ENCODE peak calls at places on chromosomes 7 and 10, in six cellular contexts. Y is uterus, D is HCT116, I is testis, N is heart left ventricle, P is A549. M is an unnamed sample.

GRCh38 chr10:79361721-79362397 is 14.6 kb downstream of the PPIF start:
- DNase-seq in Y (no peak), P (no peak), I (no peak), D (no peak), N (no peak), M (no peak)

GRCh38 chr7:29987083-29987482 is 2.5 kb downstream of the SCRN1 start:
- DNase-seq in D (no peak), Y (no peak), P (peak; percentile 25), N (no peak), I (no peak), M (no peak)

GRCh38 chr7:134045716-134046115 is 81.4 kb upstream of the LRGUK start:
- DNase-seq in Y (no peak), P (no peak), D (no peak), I (no peak), N (no peak), M (no peak)

GRCh38 chr10:69496352-69497234 is 45.3 kb downstream of the TSPAN15 start:
- DNase-seq in Y (peak; percentile 7), I (no peak), P (no peak), N (no peak), D (no peak), M (no peak)

GRCh38 chr7:8259586-8260222 is 2.3 kb downstream of the ICA1 start:
- DNase-seq in Y (no peak), D (no peak), P (no peak), I (no peak), N (no peak), M (no peak)

GRCh38 chr7:44043902-44044301 is 600 bp upstream of the DBNL start:
- DNase-seq in Y (no peak), D (no peak), P (no peak), N (no peak), I (no peak), M (no peak)

GRCh38 chr10:33333260-33334169 is 952 bp downstream of the NRP1 start:
- DNase-seq in I (no peak), N (no peak), D (no peak), Y (no peak), P (peak; percentile 25), M (no peak)

GRCh38 chr7:7639847-7640220 is 718 bp upstream of the UMAD1 start:
- DNase-seq in Y (no peak), I (peak; percentile 28), P (peak; percentile 2), N (no peak), D (no peak), M (no peak)

GRCh38 chr10:43222296-43222695 is 44.6 kb downstream of the RASGEF1A start:
- DNase-seq in D (no peak), P (no peak), Y (peak; percentile 3), N (peak; percentile 13), I (no peak), M (peak; percentile 42)

GRCh38 chr10:77417359-77417758 is 220.2 kb downstream of the KCNMA1 start:
- DNase-seq in D (no peak), N (no peak), Y (no peak), P (no peak), I (no peak), M (no peak)

GRCh38 chr10:94038024-94038423 is 44.3 kb downstream of the PLCE1 start:
- DNase-seq in Y (no peak), D (no peak), P (peak; percentile 67), N (no peak), I (no peak), M (no peak)

GRCh38 chr7:159102681-159103381 is 41.8 kb downstream of the VIPR2 start:
- DNase-seq in I (no peak), Y (peak; percentile 6), D (no peak), N (no peak), P (no peak), M (no peak)

GRCh38 chr10:129971381-129972144 is 7.5 kb upstream of the EBF3 start:
- DNase-seq in P (peak; percentile 63), N (no peak), Y (peak; percentile 60), I (no peak), D (no peak), M (no peak)

GRCh38 chr10:72084094-72084459 is 4.3 kb downstream of the SPOCK2 start:
- DNase-seq in P (no peak), Y (no peak), N (no peak), I (no peak), D (no peak), M (peak; percentile 59)

GRCh38 chr7:2893411-2893861 is 49.3 kb upstream of the GNA12 start:
- DNase-seq in D (no peak), N (no peak), I (no peak), Y (no peak), P (no peak), M (no peak)

GRCh38 chr7:151017953-151018420 is 6.3 kb downstream of the ATG9B start:
- DNase-seq in Y (peak; percentile 67), N (peak; percentile 72), D (no peak), P (peak; percentile 71), I (peak; percentile 79), M (peak; percentile 93)

GRCh38 chr7:1289681-1290261 is 57.1 kb downstream of the UNCX start:
- DNase-seq in I (no peak), D (no peak), Y (no peak), P (no peak), N (no peak), M (no peak)

GRCh38 chr7:120725376-120726039 is 132.4 kb downstream of the TSPAN12 start:
- DNase-seq in I (no peak), D (peak; percentile 43), N (no peak), P (peak; percentile 4), Y (no peak), M (no peak)

GRCh38 chr10:132396495-132397035 is 435 bp upstream of the PWWP2B start:
- DNase-seq in D (no peak), Y (peak; percentile 68), I (no peak), P (no peak), N (peak; percentile 73), M (no peak)

GRCh38 chr7:140239653-140239935 is 62.8 kb upstream of the KDM7A start:
- DNase-seq in D (no peak), I (no peak), P (no peak), Y (no peak), N (no peak), M (no peak)

GRCh38 chr7:43535810-43536585 is 46.9 kb upstream of the STK17A start:
- DNase-seq in I (no peak), D (no peak), P (no peak), Y (no peak), N (no peak), M (no peak)

GRCh38 chr10:95474228-95475002 is 86.8 kb downstream of the SORBS1 start:
- DNase-seq in Y (no peak), N (peak; percentile 57), D (no peak), P (no peak), I (peak; percentile 28), M (peak; percentile 36)

GRCh38 chr10:4767033-4767814 is 58.8 kb upstream of the AKR1E2 start:
- DNase-seq in D (peak; percentile 38), P (peak; percentile 13), I (peak; percentile 42), Y (no peak), N (no peak), M (no peak)

GRCh38 chr10:42744134-42744701 is 38.4 kb upstream of the BMS1 start:
- DNase-seq in N (no peak), D (no peak), I (no peak), Y (no peak), P (no peak), M (no peak)

DNA sequence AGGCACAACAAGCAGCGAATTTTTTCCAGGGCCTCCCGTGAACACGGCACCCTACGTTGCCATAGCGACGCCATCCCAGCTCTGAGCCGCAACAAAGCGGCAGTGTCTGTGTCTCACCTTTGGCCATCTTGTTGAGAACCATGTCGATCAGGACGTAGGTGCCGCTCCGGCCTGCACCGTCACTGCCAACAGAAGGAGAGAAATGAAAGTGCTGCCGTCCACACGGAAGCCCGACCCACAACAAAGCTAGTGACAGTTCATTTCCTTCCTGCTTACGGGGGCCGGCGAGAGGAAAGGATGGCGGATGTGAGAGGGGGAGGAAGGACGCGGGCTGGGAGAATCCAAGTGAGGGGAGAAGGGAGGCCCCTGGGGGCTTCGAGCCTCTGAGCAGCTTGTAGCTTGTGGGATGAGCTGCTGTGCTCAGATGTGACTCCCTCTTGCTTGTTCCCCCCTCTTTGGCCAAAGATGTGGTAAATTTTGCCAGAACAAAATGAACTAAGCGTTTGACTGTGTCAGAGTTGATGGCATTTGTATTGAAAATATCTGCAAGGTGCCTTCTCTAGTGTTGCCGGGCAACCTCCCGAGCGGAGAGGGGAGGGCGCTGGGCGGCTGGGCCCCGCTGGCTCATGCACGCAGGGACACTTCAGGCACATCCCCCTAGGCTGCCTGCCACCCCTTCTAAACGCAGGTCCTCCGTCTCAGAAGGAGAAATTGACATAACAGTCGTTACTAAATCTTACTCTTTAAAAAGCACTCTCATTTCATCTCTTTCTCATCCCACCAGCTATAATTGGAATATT is 232.2 kb downstream of the DNAJB6 start:
- DNase-seq in N (peak; percentile 71), D (no peak), Y (peak; percentile 26), I (peak; percentile 70), P (no peak), M (no peak)
- H3K4me3 ChIP-seq in N (peak overlapping the region; percentile 48), D (no peak overlapping the region), Y (peak overlapping the region; percentile 47), I (peak overlapping the region; percentile 66), P (no peak overlapping the region), M (peak overlapping the region; percentile 18)

DNA sequence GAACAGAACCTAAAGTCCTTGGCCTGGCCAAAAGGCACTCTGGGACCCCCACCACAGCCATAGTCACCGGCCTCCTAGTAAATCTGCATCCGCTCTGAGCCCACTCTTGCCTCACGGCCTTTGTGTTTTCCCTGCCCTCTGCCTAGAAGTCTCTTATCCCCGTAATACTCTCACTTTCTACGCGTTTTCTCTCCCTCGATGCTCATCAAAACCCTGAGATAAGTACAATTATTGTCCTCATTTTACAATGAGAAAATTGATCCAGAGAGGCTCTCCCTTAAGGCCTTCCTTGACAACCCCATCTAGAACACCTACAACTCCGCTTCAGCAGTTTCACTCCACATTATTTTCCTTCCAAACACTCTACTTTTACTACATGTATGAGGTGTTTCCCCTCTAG is 1.5 kb upstream of the SFXN4 start:
- DNase-seq in N (no peak), P (no peak), D (no peak), I (no peak), Y (no peak), M (no peak)
- TF ChIP-seq POLR2A in N (no peak), P (no peak), D (no peak), I (no peak), Y (no peak), M (no peak)

DNA sequence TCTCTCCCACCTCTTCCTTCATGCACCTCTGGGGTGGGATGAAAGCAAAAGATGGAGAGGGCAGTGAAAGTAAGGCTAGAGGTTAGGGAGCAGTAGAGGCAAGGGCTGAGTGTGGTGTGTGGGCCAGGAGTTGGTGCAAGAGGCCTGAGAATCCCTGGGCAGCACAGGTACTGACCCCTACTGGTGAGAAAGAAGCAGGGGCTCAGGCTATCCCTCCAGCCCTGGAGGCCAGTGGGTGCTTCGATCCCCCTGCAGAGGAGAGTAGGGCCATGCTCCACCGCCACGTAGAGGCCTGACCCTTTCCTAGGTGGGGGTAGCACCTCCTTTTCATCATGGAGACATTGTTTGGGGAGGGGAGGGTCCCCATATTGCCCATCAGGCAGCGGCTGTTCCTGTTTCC is 9.8 kb downstream of the CDHR1 start:
- DNase-seq in I (no peak), Y (no peak), N (no peak), D (peak; percentile 6), P (no peak), M (no peak)
- TF ChIP-seq CTCF in I (no peak), Y (no peak), N (no peak), D (peak; percentile 66), P (no peak), M (no peak)

DNA sequence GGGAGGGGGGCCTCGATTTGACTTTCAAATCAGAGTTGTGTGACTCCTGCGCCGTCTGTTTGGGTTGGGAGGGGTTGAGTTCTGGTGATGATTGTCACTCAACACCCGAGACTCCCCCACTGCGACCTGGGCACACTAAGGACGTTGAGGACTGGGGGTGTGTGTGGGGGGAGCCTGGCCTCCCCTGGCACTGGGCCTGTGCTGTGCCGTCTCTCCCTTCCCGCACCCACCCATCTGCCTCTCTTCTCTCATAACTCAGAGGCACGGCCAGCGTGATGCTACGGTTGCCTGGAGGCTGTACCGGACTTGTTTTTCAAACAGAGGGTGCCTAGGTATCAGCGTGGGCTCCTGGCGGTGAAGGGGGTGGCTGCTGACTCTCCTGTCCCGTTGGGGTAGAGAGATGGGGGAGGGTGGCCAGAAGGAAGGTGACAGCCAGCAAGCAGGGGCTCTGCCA is 56.7 kb upstream of the PFKFB3 start:
- DNase-seq in P (no peak), I (peak; percentile 73), N (no peak), Y (no peak), D (no peak), M (no peak)
- H3K4me3 ChIP-seq in P (no peak overlapping the region), I (peak overlapping the region; percentile 92), N (peak overlapping the region; percentile 54), Y (peak overlapping the region; percentile 77), D (peak overlapping the region; percentile 65), M (no peak overlapping the region)